ENCODE peak calls at places on chromosome 22, in eight cellular contexts. T is dorsolateral prefrontal cortex; E is activated naive CD4-positive, alpha-beta T cell treated with anti-CD3 and anti-CD28 coated beads, Interleukin-2, amount 50 U/mL, for 16 hours; S is colonic mucosa; W is SK-N-MC; G is amniotic stem cell; C is GM06990; K is HEK293T. J is an unnamed sample.

GRCh38 chr22:41197808-41198585 is 7.1 kb upstream of the L3MBTL2 start:
- DNase-seq in T (no peak), E (peak; percentile 68), S (peak; percentile 77), W (no peak), G (no peak), C (no peak), K (no peak), J (peak; percentile 40)

GRCh38 chr22:26568207-26568706 is 21.7 kb downstream of the TPST2 start:
- DNase-seq in T (no peak), E (no peak), S (no peak), W (no peak), G (no peak), C (no peak), K (no peak), J (no peak)

GRCh38 chr22:22948651-22949611 is 61.3 kb downstream of the IGLL5 start:
- DNase-seq in T (no peak), E (no peak), S (no peak), W (no peak), G (no peak), C (no peak), K (no peak), J (no peak)

GRCh38 chr22:50415426-50415825 is 59.4 kb downstream of the SBF1 start:
- DNase-seq in T (no peak), E (no peak), S (no peak), W (no peak), G (no peak), C (no peak), K (no peak), J (no peak)

GRCh38 chr22:19610518-19611253 is 86.5 kb upstream of the CLDN5 start:
- DNase-seq in T (no peak), E (no peak), S (no peak), W (no peak), G (no peak), C (no peak), K (no peak), J (no peak)

GRCh38 chr22:42217019-42217751 is 53.3 kb downstream of the TCF20 start:
- DNase-seq in T (no peak), E (no peak), S (no peak), W (no peak), G (no peak), C (no peak), K (no peak), J (no peak)

GRCh38 chr22:26892401-26893033 is 235.1 kb downstream of the MIAT start:
- DNase-seq in T (no peak), E (no peak), S (no peak), W (no peak), G (no peak), C (no peak), K (no peak), J (peak; percentile 51)

GRCh38 chr22:36901411-36902142 is 11.9 kb upstream of the CSF2RB start:
- DNase-seq in T (no peak), E (no peak), S (no peak), W (no peak), G (no peak), C (peak; percentile 71), K (no peak), J (no peak)

GRCh38 chr22:40666151-40666848 is 13.0 kb upstream of the MCHR1 start:
- DNase-seq in T (no peak), E (no peak), S (no peak), W (no peak), G (no peak), C (no peak), K (no peak), J (no peak)

GRCh38 chr22:32661296-32661695 is 140.2 kb upstream of the TIMP3 start:
- DNase-seq in T (no peak), E (no peak), S (peak; percentile 18), W (no peak), G (peak; percentile 76), C (no peak), K (no peak), J (peak; percentile 25)